ENCODE peak calls at places on chromosome 21, in five cellular contexts. K is Right ventricle myocardium superior, A is thyroid gland, S is RCC 7860, I is HuH-7.5. L is an unnamed sample.

GRCh38 chr21:34800797-34801518 is 132.2 kb downstream of the CLIC6 start:
- DNase-seq in K (no peak), A (no peak), S (no peak), I (no peak), L (peak; percentile 40)

GRCh38 chr21:38802050-38803026 is 3.4 kb upstream of the ETS2 start:
- DNase-seq in K (no peak), A (no peak), S (peak; percentile 74), I (peak; percentile 27), L (no peak)

GRCh38 chr21:26798856-26799751 is 46.1 kb downstream of the ADAMTS1 start:
- DNase-seq in K (no peak), A (no peak), S (no peak), I (no peak), L (no peak)

GRCh38 chr21:45723049-45723958 is 79.8 kb downstream of the PCBP3 start:
- DNase-seq in K (no peak), A (no peak), S (no peak), I (no peak), L (no peak)

GRCh38 chr21:27024316-27024715 is 57.4 kb upstream of the ADAMTS5 start:
- DNase-seq in K (no peak), A (no peak), S (no peak), I (no peak), L (no peak)

GRCh38 chr21:42258150-42258884 is 39.4 kb downstream of the ABCG1 start:
- DNase-seq in K (peak; percentile 85), A (peak; percentile 70), S (peak; percentile 6), I (peak; percentile 84), L (peak; percentile 45)

GRCh38 chr21:38740131-38740530 is 65.6 kb upstream of the ETS2 start:
- DNase-seq in K (no peak), A (no peak), S (no peak), I (no peak), L (no peak)

GRCh38 chr21:27823652-27824201 is 856.8 kb upstream of the ADAMTS5 start:
- DNase-seq in K (no peak), A (no peak), S (no peak), I (no peak), L (no peak)

GRCh38 chr21:46388896-46389295 is 64.9 kb downstream of the PCNT start:
- DNase-seq in K (no peak), A (no peak), S (no peak), I (no peak), L (no peak)

GRCh38 chr21:37712204-37712934 is 203.9 kb downstream of the KCNJ6 start:
- DNase-seq in K (peak; percentile 71), A (peak; percentile 62), S (peak; percentile 64), I (peak; percentile 20), L (peak; percentile 10)

GRCh38 chr21:14215971-14216621 is at the start of gene RBM11:
- DNase-seq in K (peak; percentile 78), A (peak; percentile 86), S (no peak), I (peak; percentile 13), L (no peak)

GRCh38 chr21:28068455-28069358 is 924.0 kb downstream of the LTN1 start:
- DNase-seq in K (no peak), A (peak; percentile 5), S (no peak), I (no peak), L (no peak)

GRCh38 chr21:23249760-23250159 is 2251.6 kb downstream of the NCAM2 start:
- DNase-seq in K (no peak), A (no peak), S (no peak), I (no peak), L (no peak)

GRCh38 chr21:45981154-45981606 is 390 bp upstream of the COL6A1 start:
- DNase-seq in K (peak; percentile 90), A (peak; percentile 76), S (peak; percentile 75), I (peak; percentile 77), L (no peak)

GRCh38 chr21:27359141-27359540 is 392.3 kb upstream of the ADAMTS5 start:
- DNase-seq in K (no peak), A (no peak), S (no peak), I (no peak), L (no peak)

GRCh38 chr21:28834335-28835238 is 158.1 kb downstream of the LTN1 start:
- DNase-seq in K (no peak), A (no peak), S (no peak), I (no peak), L (no peak)

GRCh38 chr21:33033094-33033951 is 7.6 kb downstream of the OLIG2 start:
- DNase-seq in K (no peak), A (no peak), S (no peak), I (no peak), L (no peak)

GRCh38 chr21:39087238-39087975 is 95.8 kb downstream of the PSMG1 start:
- DNase-seq in K (peak; percentile 74), A (no peak), S (no peak), I (no peak), L (no peak)

GRCh38 chr21:41627428-41627827 is 119.5 kb upstream of the TMPRSS2 start:
- DNase-seq in K (no peak), A (no peak), S (no peak), I (no peak), L (no peak)

GRCh38 chr21:42437786-42438185 is 34.1 kb downstream of the UBASH3A start:
- DNase-seq in K (no peak), A (no peak), S (no peak), I (no peak), L (no peak)

GRCh38 chr21:35414511-35415139 is 365.5 kb upstream of the RUNX1 start:
- DNase-seq in K (no peak), A (no peak), S (no peak), I (no peak), L (no peak)

GRCh38 chr21:45219517-45219916 is 68.2 kb downstream of the POFUT2 start:
- DNase-seq in K (no peak), A (no peak), S (no peak), I (no peak), L (no peak)

GRCh38 chr21:26148834-26149354 is 21.7 kb downstream of the APP start:
- DNase-seq in K (no peak), A (peak; percentile 58), S (peak; percentile 57), I (no peak), L (no peak)

GRCh38 chr21:45301521-45302081 is 13.9 kb upstream of the POFUT2 start:
- DNase-seq in K (no peak), A (no peak), S (no peak), I (no peak), L (no peak)

GRCh38 chr21:15272591-15272990 is 207.8 kb upstream of the NRIP1 start:
- DNase-seq in K (no peak), A (no peak), S (no peak), I (no peak), L (no peak)

GRCh38 chr21:34498623-34499022 is 13.4 kb downstream of the KCNE1 start:
- DNase-seq in K (no peak), A (peak; percentile 35), S (no peak), I (no peak), L (no peak)

GRCh38 chr21:40381111-40381510 is 465.8 kb downstream of the DSCAM start:
- DNase-seq in K (no peak), A (no peak), S (no peak), I (no peak), L (no peak)

GRCh38 chr21:41280115-41280919 is 36.3 kb upstream of the FAM3B start:
- DNase-seq in K (no peak), A (no peak), S (no peak), I (no peak), L (no peak)

GRCh38 chr21:44006017-44006624 is 6.0 kb upstream of the TRAPPC10 start:
- DNase-seq in K (peak; percentile 53), A (no peak), S (peak; percentile 92), I (no peak), L (no peak)